ENCODE peak calls at places on chromosomes 16 and 17, in four cellular contexts. Z is cardiac muscle cell, L is fibroblast of lung, B is psoas muscle. E is an unnamed sample.

GRCh38 chr17:76080934-76081287 is 1.9 kb downstream of the ZACN start:
- DNase-seq in Z (no peak), L (no peak), B (no peak), E (no peak)

GRCh38 chr17:744937-745336 is 7.1 kb downstream of the GEMIN4 start:
- DNase-seq in Z (no peak), L (no peak), B (no peak), E (no peak)

GRCh38 chr17:8413321-8413720 is 15.7 kb upstream of the RNF222 start:
- DNase-seq in L (no peak), Z (no peak), B (no peak), E (no peak)

GRCh38 chr16:52825882-52826281 is 226.8 kb downstream of the CHD9NB start:
- DNase-seq in B (no peak), L (peak; percentile 10), Z (peak; percentile 64), E (no peak)

GRCh38 chr17:70202840-70203239 is 33.5 kb downstream of the KCNJ2 start:
- DNase-seq in B (no peak), Z (no peak), L (no peak), E (no peak)

GRCh38 chr17:66317629-66318028 is 15.2 kb downstream of the PRKCA start:
- DNase-seq in B (no peak), L (peak; percentile 40), Z (no peak), E (no peak)

GRCh38 chr17:29091591-29092291 is 48.8 kb downstream of the PIPOX start:
- DNase-seq in L (no peak), Z (no peak), B (no peak), E (no peak)

GRCh38 chr16:25165284-25165683 is 51.5 kb upstream of the AQP8 start:
- DNase-seq in B (no peak), L (no peak), Z (no peak), E (no peak)

GRCh38 chr16:89615596-89616090 is 2.2 kb downstream of the DPEP1 start:
- DNase-seq in B (no peak), L (no peak), Z (peak; percentile 36), E (no peak)

GRCh38 chr17:17315142-17315821 is 12.1 kb downstream of the NT5M start:
- DNase-seq in Z (no peak), B (no peak), L (no peak), E (no peak)

GRCh38 chr16:75256059-75256870 is 4.8 kb upstream of the BCAR1 start:
- DNase-seq in L (no peak), B (peak; percentile 56), Z (peak; percentile 64), E (no peak)

GRCh38 chr17:55722016-55722706 is 503 bp downstream of the TMEM100 start:
- DNase-seq in B (no peak), L (peak; percentile 46), Z (peak; percentile 22), E (no peak)

GRCh38 chr17:2940352-2940751 is 123.1 kb downstream of the OR1D5 start:
- DNase-seq in B (peak; percentile 51), Z (peak; percentile 65), L (no peak), E (no peak)

GRCh38 chr17:50689251-50689650 is 18.5 kb downstream of the ANKRD40 start:
- DNase-seq in L (peak; percentile 71), Z (no peak), B (no peak), E (no peak)

GRCh38 chr16:30896890-30897730 is 696 bp downstream of the CTF1 start:
- DNase-seq in L (peak; percentile 89), Z (peak; percentile 95), B (peak; percentile 94), E (peak; percentile 52)

GRCh38 chr17:9887521-9887920 is 17.6 kb downstream of the RCVRN start:
- DNase-seq in L (no peak), Z (no peak), B (no peak), E (no peak)

GRCh38 chr16:24995033-24995432 is 20.1 kb downstream of the ARHGAP17 start:
- DNase-seq in B (no peak), L (no peak), Z (no peak), E (no peak)

GRCh38 chr16:87740441-87740840 is 25.3 kb downstream of the KLHDC4 start:
- DNase-seq in B (no peak), L (peak; percentile 92), Z (no peak), E (peak; percentile 28)

GRCh38 chr16:85610446-85611204 is 2.5 kb upstream of the GSE1 start:
- DNase-seq in L (peak; percentile 74), B (peak; percentile 92), Z (peak; percentile 92), E (peak; percentile 29)
- H3K4me3 ChIP-seq in L (peak overlapping the region; percentile 27), B (peak overlapping the region; percentile 79), Z (peak overlapping the region; percentile 75), E (peak overlapping the region; percentile 57)

GRCh38 chr17:37701424-37702020 is 43.3 kb downstream of the HNF1B start:
- DNase-seq in Z (no peak), B (no peak), L (no peak), E (no peak)
- H3K4me3 ChIP-seq in Z (no peak overlapping the region), B (no peak overlapping the region), L (no peak overlapping the region), E (no peak overlapping the region)

DNA sequence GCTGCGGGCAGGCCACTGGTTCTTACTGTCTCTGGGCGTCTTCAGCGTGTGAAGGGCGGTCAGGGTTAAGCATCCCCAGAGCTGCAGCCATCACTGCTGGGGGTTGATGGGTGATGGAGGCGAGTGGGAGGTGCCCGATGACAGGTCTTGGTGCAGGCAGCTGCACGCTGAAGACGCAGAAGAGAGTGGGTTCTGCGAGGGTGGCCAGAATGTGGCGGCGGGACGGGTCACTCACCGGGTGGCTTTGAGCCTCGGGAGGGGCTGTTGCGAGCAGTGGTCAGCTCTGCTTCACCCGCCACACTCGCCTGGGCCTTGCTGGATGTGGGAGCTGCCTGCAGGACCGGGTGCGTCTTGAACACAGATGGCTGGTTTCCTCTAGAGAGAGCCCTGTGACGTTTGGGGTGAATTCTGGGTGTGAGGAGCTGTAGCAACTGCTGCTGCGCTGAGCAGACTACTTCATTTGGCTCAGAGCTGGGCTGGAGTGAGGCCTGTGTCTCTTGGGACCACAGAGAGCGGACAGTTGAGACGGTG is 44.6 kb upstream of the ZNF750 start:
- DNase-seq in L (no peak), B (no peak), Z (no peak), E (no peak)
- H3K4me3 ChIP-seq in L (no peak overlapping the region), B (no peak overlapping the region), Z (no peak overlapping the region), E (no peak overlapping the region)

GRCh38 chr16:17532338-17532995 is 61.7 kb upstream of the XYLT1 start:
- DNase-seq in Z (no peak), L (no peak), B (no peak), E (no peak)

GRCh38 chr16:17529982-17530760 is 59.4 kb upstream of the XYLT1 start:
- DNase-seq in Z (no peak), L (no peak), B (no peak), E (no peak)

GRCh38 chr16:17527538-17527937 is 56.8 kb upstream of the XYLT1 start:
- DNase-seq in Z (no peak), B (no peak), L (no peak), E (no peak)

DNA sequence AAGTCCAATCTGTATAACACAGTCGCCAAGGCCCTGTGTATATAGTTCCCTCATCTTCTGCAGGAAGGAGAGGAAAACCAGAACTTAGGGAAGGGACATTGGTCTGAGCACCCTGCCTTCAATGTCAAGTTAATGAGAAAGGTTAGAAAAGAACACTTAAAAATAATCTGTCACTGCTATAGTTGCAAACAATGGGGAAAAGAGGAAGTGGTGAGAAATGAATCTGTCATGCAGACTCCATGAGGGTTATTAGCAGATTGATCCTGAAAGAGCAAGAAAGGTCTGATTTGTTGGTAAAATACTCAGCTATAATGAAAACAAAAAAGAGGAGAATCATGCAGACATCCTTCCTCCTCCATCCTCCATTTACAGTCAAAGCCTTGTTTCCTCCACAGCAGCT is 56.2 kb upstream of the XYLT1 start:
- DNase-seq in L (no peak), B (no peak), Z (no peak), E (no peak)
- H3K4me3 ChIP-seq in L (no peak overlapping the region), B (no peak overlapping the region), Z (no peak overlapping the region), E (no peak overlapping the region)

GRCh38 chr16:65116818-65117430 is 4.9 kb downstream of the CDH11 start:
- DNase-seq in B (no peak), L (peak; percentile 77), Z (no peak), E (no peak)
- H3K4me3 ChIP-seq in B (no peak overlapping the region), L (peak overlapping the region; percentile 92), Z (no peak overlapping the region), E (no peak overlapping the region)

DNA sequence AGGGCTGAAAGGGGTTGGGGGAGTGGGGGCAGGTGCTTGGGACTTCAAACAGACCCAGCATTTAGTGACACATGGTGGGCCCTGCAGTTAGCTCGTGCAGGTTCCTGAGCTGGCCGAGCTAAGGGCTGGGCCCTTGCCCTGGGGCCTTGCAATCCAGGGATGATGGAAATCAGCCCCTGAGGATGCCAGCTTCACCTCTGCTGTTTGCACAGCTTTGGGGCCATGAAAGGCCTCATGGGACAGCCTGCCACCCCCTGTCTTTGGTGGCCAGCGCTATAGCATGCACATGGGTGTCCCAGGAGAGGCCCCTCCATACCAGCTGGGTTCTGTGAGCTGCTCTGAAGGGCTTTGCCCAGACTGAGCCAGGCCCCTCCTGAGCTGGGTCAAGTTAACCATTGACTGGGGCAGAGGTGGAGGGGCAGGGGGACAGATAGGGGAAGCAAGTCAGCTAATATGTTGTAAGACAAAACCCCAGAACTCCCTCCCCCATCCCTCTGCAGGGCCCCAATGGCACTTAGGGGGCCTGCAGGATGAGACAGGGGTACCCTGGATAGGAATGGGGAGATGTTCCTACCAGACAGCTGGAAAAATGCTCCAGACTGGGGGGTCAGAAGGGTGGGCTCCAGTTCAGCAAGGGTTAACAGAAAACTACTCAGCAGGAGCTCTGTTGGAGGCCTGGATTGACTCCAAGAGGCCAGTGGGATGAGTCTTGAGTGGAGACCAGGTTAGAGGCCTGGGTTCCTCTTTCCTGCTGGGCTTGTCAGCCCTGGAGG is 679 bp downstream of the PRR15L start:
- DNase-seq in B (no peak), L (no peak), Z (no peak), E (no peak)
- H3K4me3 ChIP-seq in B (no peak overlapping the region), L (no peak overlapping the region), Z (no peak overlapping the region), E (no peak overlapping the region)

GRCh38 chr17:60160829-60161501 is 11.2 kb downstream of the CA4 start:
- DNase-seq in B (no peak), Z (no peak), L (no peak), E (no peak)
- H3K4me3 ChIP-seq in B (no peak overlapping the region), Z (no peak overlapping the region), L (no peak overlapping the region), E (no peak overlapping the region)

DNA sequence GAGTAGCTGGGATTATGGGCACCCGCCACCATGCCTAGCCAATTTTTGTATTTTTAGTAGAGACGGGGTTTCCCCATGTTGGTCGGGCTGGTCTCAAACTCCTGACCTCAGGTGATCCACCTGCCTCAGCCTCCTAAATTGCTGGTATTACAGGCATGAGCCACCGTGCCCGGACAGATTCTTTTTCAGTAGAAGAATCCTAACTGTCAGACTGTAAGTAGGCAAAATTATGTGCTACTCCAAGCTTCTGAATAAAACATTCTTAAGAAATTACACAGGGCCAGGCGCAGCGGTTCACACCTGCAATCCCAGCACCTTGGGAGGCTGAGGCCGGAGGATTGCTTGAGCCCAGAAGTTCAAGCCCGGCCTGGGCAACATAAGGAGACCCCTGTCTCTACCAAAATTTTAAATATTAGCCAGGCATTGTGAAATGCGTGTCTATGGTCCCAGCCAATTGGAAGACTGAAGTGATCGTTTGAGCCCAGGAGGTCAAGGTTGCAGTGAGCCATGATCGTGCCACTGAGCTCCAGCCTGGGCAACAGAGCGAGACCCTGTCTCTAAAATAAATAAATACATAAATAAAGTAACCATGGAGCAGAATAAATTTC is 66.7 kb upstream of the KIFC3 start:
- DNase-seq in B (no peak), L (no peak), Z (no peak), E (no peak)
- H3K4me3 ChIP-seq in B (no peak overlapping the region), L (no peak overlapping the region), Z (no peak overlapping the region), E (no peak overlapping the region)

DNA sequence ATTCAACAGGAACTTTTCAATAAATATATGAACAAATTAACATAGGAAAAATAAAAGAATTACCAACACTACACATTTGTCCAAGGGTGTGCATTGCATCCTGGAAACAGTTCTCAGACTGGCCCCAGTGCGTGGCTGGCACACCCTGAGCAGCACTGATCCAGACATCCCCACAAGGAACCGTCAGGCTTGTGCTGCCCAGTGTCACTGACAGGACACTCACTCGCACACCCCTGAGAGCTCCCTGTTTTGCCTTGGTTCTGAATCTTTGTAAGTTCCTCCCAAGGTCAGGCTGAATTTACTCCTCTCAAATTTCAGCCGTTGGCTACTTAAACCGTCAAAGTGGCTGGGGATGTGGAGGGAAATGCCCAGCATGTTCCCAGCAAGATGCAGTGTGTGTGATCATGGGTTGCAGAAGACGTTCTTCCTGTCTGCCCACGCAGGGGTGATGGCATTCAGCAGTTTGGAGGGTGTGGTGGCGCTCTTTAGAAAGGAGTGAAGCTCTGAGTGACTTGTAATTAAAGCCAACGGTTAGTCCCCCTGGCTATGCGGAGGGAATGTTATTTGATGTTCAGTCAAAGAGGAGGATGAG is 1.7 kb downstream of the MT2A start:
- DNase-seq in B (peak; percentile 74), L (peak; percentile 96), Z (no peak), E (peak; percentile 85)
- H3K4me3 ChIP-seq in B (peak overlapping the region; percentile 89), L (peak overlapping the region; percentile 81), Z (no peak overlapping the region), E (peak overlapping the region; percentile 33)